ENCODE peak calls at places on chromosomes 16 and 17, in eight cellular contexts. X is H9; B is fibroblast of pulmonary artery; N is stimulated activated CD4-positive, alpha-beta T cell treated with anti-CD3 and anti-CD28 coated beads, Interleukin-2, amount 100 ng/mL, for 48 hours; D is omental fat pad; F is fibroblast of lung; L is mucosa of descending colon; M is lower leg skin. K is an unnamed sample.

GRCh38 chr17:56867948-56868376 is 34.0 kb downstream of the DGKE start:
- DNase-seq in M (no peak), D (no peak), X (no peak), F (peak), B (peak), L (no peak), N (no peak), K (no peak)

GRCh38 chr16:4489030-4489429 is 12.8 kb downstream of the HMOX2 start:
- DNase-seq in B (peak), F (peak), N (no peak), M (no peak), D (no peak), L (no peak), X (no peak), K (no peak)

GRCh38 chr17:78925234-78925633 is at the start of gene TIMP2:
- DNase-seq in F (peak), X (peak), L (peak), M (peak), D (peak), N (peak), B (peak), K (peak)

GRCh38 chr17:49260011-49260921 is 29.7 kb upstream of the PHOSPHO1 start:
- DNase-seq in B (peak), N (peak), X (peak), D (peak), L (peak), F (peak), M (peak), K (peak)

GRCh38 chr16:16150117-16150877 is 73.0 kb downstream of the ABCC6 start:
- DNase-seq in F (peak), B (peak), X (no peak), M (no peak), L (peak), D (no peak), N (no peak), K (no peak)

GRCh38 chr17:47615766-47616424 is 33.8 kb upstream of the KPNB1 start:
- DNase-seq in B (peak), X (no peak), N (no peak), M (no peak), F (peak), D (no peak), L (no peak), K (no peak)

GRCh38 chr16:24151482-24151939 is 104.6 kb upstream of the CACNG3 start:
- DNase-seq in D (no peak), F (peak), L (no peak), M (no peak), X (no peak), B (no peak), N (no peak), K (no peak)

GRCh38 chr17:3474212-3474611 is 1.6 kb upstream of the ASPA start:
- DNase-seq in L (no peak), B (peak), D (no peak), X (no peak), N (no peak), F (no peak), M (no peak), K (no peak)

GRCh38 chr16:66152841-66153525 is 213.5 kb upstream of the CDH5 start:
- DNase-seq in D (no peak), M (no peak), N (no peak), L (no peak), F (peak), B (peak), X (no peak), K (no peak)

GRCh38 chr17:75250009-75250471 is 11.4 kb downstream of the GGA3 start:
- DNase-seq in X (no peak), L (no peak), N (peak), D (no peak), B (peak), M (no peak), F (peak), K (peak)

GRCh38 chr17:79484600-79485398 is 126.1 kb downstream of the RBFOX3 start:
- DNase-seq in D (no peak), B (no peak), N (no peak), F (no peak), L (no peak), X (no peak), M (no peak), K (no peak)

GRCh38 chr16:50464325-50465290 is 83.6 kb upstream of the NKD1 start:
- DNase-seq in F (no peak), M (no peak), X (no peak), D (no peak), B (no peak), L (no peak), N (no peak), K (peak)

GRCh38 chr16:86700396-86700945 is 122.1 kb downstream of the FOXL1 start:
- DNase-seq in D (no peak), M (no peak), N (no peak), F (no peak), X (no peak), B (no peak), L (no peak), K (no peak)

GRCh38 chr17:76196675-76197074 is 43.6 kb downstream of the RNF157 start:
- DNase-seq in F (no peak), D (no peak), N (no peak), B (peak), X (no peak), L (no peak), M (peak), K (no peak)

GRCh38 chr16:19228057-19228456 is 57.5 kb upstream of the CLEC19A start:
- DNase-seq in N (no peak), D (no peak), X (no peak), M (no peak), F (peak), B (no peak), L (no peak), K (no peak)

GRCh38 chr17:69912819-69913218 is 162.2 kb upstream of the KCNJ16 start:
- DNase-seq in X (no peak), B (no peak), L (no peak), D (no peak), M (no peak), F (no peak), N (no peak), K (no peak)